ENCODE peak calls at places on chromosomes 3 and 15, in nine cellular contexts. N is gastrocnemius medialis, G is NB4, U is breast epithelium, B is stomach, S is transverse colon, M is adrenal gland, C is body of pancreas, O is GM12892. W is an unnamed sample.

GRCh38 chr15:63856711-63857458 is 23.1 kb upstream of the HERC1 start:
- DNase-seq in N (no peak), G (no peak), U (no peak), B (no peak), S (no peak), M (no peak), C (no peak), O (no peak), W (no peak)

GRCh38 chr15:92882697-92883642 is 17.2 kb upstream of the CHD2 start:
- DNase-seq in N (peak; percentile 39), G (peak; percentile 49), U (no peak), B (no peak), S (no peak), M (peak; percentile 67), C (peak; percentile 53), O (no peak), W (no peak)

GRCh38 chr3:185242642-185243041 is 11.2 kb downstream of the EHHADH start:
- DNase-seq in N (no peak), G (no peak), U (no peak), B (no peak), S (no peak), M (no peak), C (no peak), O (no peak), W (no peak)

GRCh38 chr15:78361956-78362506 is 21.9 kb downstream of the CRABP1 start:
- DNase-seq in N (no peak), G (no peak), U (no peak), B (no peak), S (no peak), M (no peak), C (no peak), O (no peak), W (no peak)

GRCh38 chr15:40016224-40016865 is 22.6 kb downstream of the SRP14 start:
- DNase-seq in N (no peak), G (no peak), U (no peak), B (no peak), S (no peak), M (no peak), C (no peak), O (no peak), W (no peak)

GRCh38 chr3:13598926-13599886 is 50.3 kb downstream of the FBLN2 start:
- DNase-seq in N (no peak), G (no peak), U (no peak), B (no peak), S (no peak), M (no peak), C (peak; percentile 93), O (no peak), W (no peak)

GRCh38 chr15:59166156-59166555 is 40.5 kb upstream of the LDHAL6B start:
- DNase-seq in N (no peak), G (no peak), U (no peak), B (no peak), S (no peak), M (no peak), C (no peak), O (no peak), W (no peak)

GRCh38 chr3:121998030-121998580 is 23.9 kb downstream of the ILDR1 start:
- DNase-seq in N (no peak), G (peak; percentile 82), U (no peak), B (no peak), S (no peak), M (no peak), C (no peak), O (no peak), W (peak; percentile 50)

GRCh38 chr15:61184431-61184830 is 44.7 kb downstream of the RORA start:
- DNase-seq in N (no peak), G (no peak), U (no peak), B (no peak), S (no peak), M (no peak), C (no peak), O (no peak), W (no peak)

GRCh38 chr15:43186003-43186353 is 775 bp downstream of the CCNDBP1 start:
- DNase-seq in N (no peak), G (no peak), U (no peak), B (no peak), S (peak; percentile 35), M (peak; percentile 28), C (peak; percentile 29), O (no peak), W (no peak)

GRCh38 chr15:43187544-43188155 is 2.4 kb downstream of the CCNDBP1 start:
- DNase-seq in N (no peak), G (peak; percentile 67), U (no peak), B (no peak), S (no peak), M (no peak), C (no peak), O (no peak), W (no peak)

GRCh38 chr15:43184407-43185160 is 619 bp upstream of the CCNDBP1 start:
- DNase-seq in N (no peak), G (no peak), U (no peak), B (no peak), S (no peak), M (no peak), C (no peak), O (no peak), W (no peak)

GRCh38 chr15:43183270-43183669 is 1.9 kb upstream of the CCNDBP1 start:
- DNase-seq in N (no peak), G (no peak), U (no peak), B (no peak), S (no peak), M (no peak), C (no peak), O (no peak), W (no peak)

GRCh38 chr15:43185161-43186002 is at the start of gene CCNDBP1:
- DNase-seq in N (peak; percentile 97), G (peak; percentile 97), U (peak; percentile 83), B (peak; percentile 98), S (peak; percentile 98), M (peak; percentile 93), C (peak; percentile 99), O (peak; percentile 93), W (peak; percentile 97)
- TF ChIP-seq POLR2A in N (peak; percentile 88), G (peak; percentile 84), U (peak; percentile 47), B (no peak), S (peak; percentile 93), M (peak; percentile 92), C (peak; percentile 80), O (peak; percentile 95), W (no peak)

GRCh38 chr3:105449393-105449792 is 82.7 kb downstream of the ALCAM start:
- DNase-seq in N (no peak), G (no peak), U (no peak), B (no peak), S (no peak), M (no peak), C (no peak), O (no peak), W (no peak)

GRCh38 chr3:105444725-105445124 is 78.0 kb downstream of the ALCAM start:
- DNase-seq in N (no peak), G (no peak), U (no peak), B (no peak), S (no peak), M (no peak), C (no peak), O (no peak), W (no peak)

GRCh38 chr3:105448338-105448982 is 81.8 kb downstream of the ALCAM start:
- DNase-seq in N (no peak), G (no peak), U (no peak), B (no peak), S (no peak), M (no peak), C (peak; percentile 11), O (no peak), W (no peak)
- TF ChIP-seq POLR2A in N (no peak), G (no peak), U (no peak), B (no peak), S (no peak), M (no peak), C (no peak), O (no peak), W (no peak)

DNA sequence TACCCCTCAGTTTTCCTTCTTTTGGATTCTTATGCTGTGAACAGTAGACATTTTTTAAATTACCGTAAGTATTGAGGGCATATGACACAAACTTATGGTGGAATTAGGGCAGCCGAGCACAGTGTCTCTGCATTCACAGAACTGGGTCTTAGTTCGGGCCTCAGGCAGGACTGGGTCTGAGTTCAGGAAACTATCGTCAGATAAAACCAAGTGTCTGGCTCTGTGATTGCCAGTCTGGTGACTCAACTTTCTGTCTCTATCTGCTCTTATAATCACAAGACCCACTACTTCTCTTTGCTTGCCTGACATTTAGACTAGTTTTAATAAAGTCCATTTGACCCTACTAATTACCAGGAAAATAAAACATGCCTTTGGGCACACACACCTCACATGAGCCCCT is 146.2 kb downstream of the LMLN start:
- DNase-seq in N (no peak), G (no peak), U (no peak), B (no peak), S (no peak), M (no peak), C (no peak), O (no peak), W (no peak)
- TF ChIP-seq POLR2A in N (no peak), G (no peak), U (no peak), B (no peak), S (no peak), M (no peak), C (no peak), O (no peak), W (no peak)

DNA sequence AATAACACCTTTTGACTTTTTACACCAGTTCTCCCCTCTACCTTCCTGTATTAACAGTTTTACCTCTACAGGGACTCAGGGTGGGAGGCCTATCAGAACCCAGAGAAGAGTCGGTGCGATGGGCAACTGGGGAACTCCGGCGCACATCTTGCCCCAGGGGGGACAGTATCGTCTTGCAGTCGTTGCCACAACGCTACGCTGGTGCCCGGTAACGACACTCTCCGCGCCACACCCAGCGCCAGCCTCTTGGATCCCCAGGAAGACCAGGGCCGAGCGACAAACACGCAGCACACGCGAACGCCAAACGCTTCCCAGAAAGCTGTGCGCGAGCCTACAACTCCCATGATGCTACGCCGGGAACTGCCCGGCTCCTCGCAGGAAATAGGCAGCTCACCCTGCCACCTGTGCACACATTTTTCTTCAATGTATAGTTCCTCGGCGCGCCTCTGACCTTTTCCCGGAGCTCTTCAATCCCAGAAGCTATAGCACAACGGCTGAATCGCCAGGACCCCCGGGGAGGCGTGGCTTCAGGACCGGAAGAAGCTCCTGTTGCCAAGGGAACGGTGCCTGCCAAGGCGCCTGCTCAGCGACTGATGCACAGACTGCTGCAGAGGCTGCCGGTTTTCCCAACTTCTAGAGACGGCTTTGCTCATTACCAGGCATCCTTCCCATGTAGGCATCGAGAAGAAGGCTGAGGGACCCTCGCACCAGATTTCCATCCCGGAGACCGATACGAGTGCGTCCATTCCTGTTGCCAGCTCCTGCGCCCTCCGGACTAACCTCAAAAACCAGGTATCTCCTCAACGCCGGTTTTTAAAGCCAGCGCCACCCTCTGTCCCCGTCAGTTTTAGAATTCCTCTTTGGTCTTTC is at the start of gene ARL6:
- DNase-seq in N (peak; percentile 71), G (peak; percentile 86), U (peak; percentile 55), B (peak; percentile 80), S (peak; percentile 83), M (peak; percentile 82), C (peak; percentile 88), O (peak; percentile 48), W (peak; percentile 96)
- TF ChIP-seq POLR2A in N (no peak), G (peak; percentile 40), U (no peak), B (no peak), S (no peak), M (peak; percentile 15), C (no peak), O (peak; percentile 77), W (no peak)

W was measured in esophagus muscularis mucosa.